ENCODE peak calls at places on chromosome 4, in eight cellular contexts. A, B, G, Y, U, X, N and Q are unnamed samples.

GRCh38 chr4:159549092-159549491 is 446.2 kb downstream of the RAPGEF2 start:
- DNase-seq in A (no peak), B (no peak), G (peak; percentile 44), Y (no peak), U (no peak), X (no peak), N (no peak), Q (no peak)

GRCh38 chr4:61501812-61502211 is 301.7 kb downstream of the ADGRL3 start:
- DNase-seq in A (no peak), B (no peak), G (no peak), Y (no peak), U (no peak), X (no peak), N (no peak), Q (no peak)

GRCh38 chr4:8533274-8533865 is 46.8 kb upstream of the GPR78 start:
- DNase-seq in A (no peak), B (no peak), G (no peak), Y (no peak), U (no peak), X (no peak), N (no peak), Q (no peak)

GRCh38 chr4:60522265-60522664 is 677.9 kb upstream of the ADGRL3 start:
- DNase-seq in A (no peak), B (no peak), G (no peak), Y (no peak), U (peak; percentile 36), X (no peak), N (no peak), Q (no peak)

GRCh38 chr4:170017252-170017651 is 8.9 kb downstream of the MFAP3L start:
- DNase-seq in A (no peak), B (no peak), G (no peak), Y (no peak), U (no peak), X (no peak), N (no peak), Q (no peak)

GRCh38 chr4:55215087-55215486 is 89.7 kb upstream of the KDR start:
- DNase-seq in A (no peak), B (no peak), G (no peak), Y (no peak), U (no peak), X (no peak), N (no peak), Q (no peak)

GRCh38 chr4:120916937-120917336 is 5.6 kb downstream of the PRDM5 start:
- DNase-seq in A (no peak), B (no peak), G (peak; percentile 50), Y (no peak), U (no peak), X (no peak), N (no peak), Q (no peak)

GRCh38 chr4:70842761-70843435 is 3.2 kb upstream of the GRSF1 start:
- DNase-seq in A (no peak), B (no peak), G (no peak), Y (no peak), U (no peak), X (no peak), N (no peak), Q (no peak)

GRCh38 chr4:57119054-57119651 is 9.0 kb upstream of the IGFBP7 start:
- DNase-seq in A (no peak), B (no peak), G (peak; percentile 92), Y (no peak), U (peak; percentile 95), X (no peak), N (no peak), Q (peak; percentile 96)

GRCh38 chr4:26839534-26839951 is 21.1 kb upstream of the STIM2 start:
- DNase-seq in A (no peak), B (no peak), G (peak; percentile 84), Y (no peak), U (peak; percentile 41), X (no peak), N (no peak), Q (peak; percentile 56)

GRCh38 chr4:47839259-47839658 is 1.4 kb upstream of the CORIN start:
- DNase-seq in A (no peak), B (peak; percentile 79), G (peak; percentile 93), Y (no peak), U (peak; percentile 63), X (no peak), N (peak; percentile 21), Q (peak; percentile 68)

GRCh38 chr4:94548571-94548970 is 96.8 kb downstream of the PDLIM5 start:
- DNase-seq in A (no peak), B (no peak), G (peak; percentile 47), Y (no peak), U (peak; percentile 71), X (no peak), N (peak; percentile 48), Q (peak; percentile 94)

GRCh38 chr4:1490906-1491629 is 84.8 kb upstream of the NKX1-1 start:
- DNase-seq in A (no peak), B (no peak), G (no peak), Y (no peak), U (no peak), X (no peak), N (no peak), Q (no peak)

GRCh38 chr4:13240066-13240465 is 244.1 kb downstream of the RAB28 start:
- DNase-seq in A (no peak), B (no peak), G (peak; percentile 45), Y (no peak), U (no peak), X (no peak), N (no peak), Q (no peak)

GRCh38 chr4:8117278-8117682 is 41.3 kb downstream of the ABLIM2 start:
- DNase-seq in A (no peak), B (peak; percentile 92), G (peak; percentile 44), Y (no peak), U (no peak), X (no peak), N (peak; percentile 12), Q (no peak)

GRCh38 chr4:73891739-73892405 is 22.7 kb downstream of the CXCL1 start:
- DNase-seq in A (no peak), B (no peak), G (peak; percentile 94), Y (no peak), U (peak; percentile 90), X (no peak), N (no peak), Q (peak; percentile 97)

GRCh38 chr4:150117094-150117493 is 38.8 kb downstream of the DCLK2 start:
- DNase-seq in A (no peak), B (no peak), G (peak; percentile 61), Y (no peak), U (no peak), X (no peak), N (no peak), Q (peak; percentile 60)

GRCh38 chr4:137531951-137532868 is at the start of gene PCDH18:
- DNase-seq in A (peak; percentile 66), B (no peak), G (peak; percentile 98), Y (peak; percentile 78), U (peak; percentile 99), X (peak; percentile 82), N (peak; percentile 76), Q (peak; percentile 99)

GRCh38 chr4:189001283-189001970 is 862.2 kb downstream of the TRIML1 start:
- DNase-seq in A (no peak), B (no peak), G (no peak), Y (no peak), U (no peak), X (no peak), N (no peak), Q (no peak)

GRCh38 chr4:5198586-5198985 is 147.3 kb downstream of the STK32B start:
- DNase-seq in A (no peak), B (no peak), G (no peak), Y (no peak), U (no peak), X (no peak), N (no peak), Q (no peak)

GRCh38 chr4:24614881-24615280 is 30.5 kb upstream of the DHX15 start:
- DNase-seq in A (no peak), B (no peak), G (no peak), Y (no peak), U (no peak), X (no peak), N (no peak), Q (no peak)

GRCh38 chr4:3174371-3175338 is 74.3 kb upstream of the MSANTD1 start:
- DNase-seq in A (no peak), B (no peak), G (no peak), Y (no peak), U (no peak), X (no peak), N (no peak), Q (no peak)

GRCh38 chr4:165164257-165164656 is 43.1 kb upstream of the KLHL2 start:
- DNase-seq in A (no peak), B (no peak), G (no peak), Y (no peak), U (no peak), X (no peak), N (no peak), Q (no peak)

GRCh38 chr4:6884341-6884870 is 25.2 kb upstream of the TBC1D14 start:
- DNase-seq in A (no peak), B (no peak), G (no peak), Y (no peak), U (no peak), X (no peak), N (no peak), Q (peak; percentile 24)

GRCh38 chr4:128565565-128566186 is 243.8 kb upstream of the JADE1 start:
- DNase-seq in A (peak; percentile 41), B (peak; percentile 79), G (peak; percentile 28), Y (peak; percentile 56), U (no peak), X (peak; percentile 46), N (peak; percentile 20), Q (peak; percentile 25)

GRCh38 chr4:125744891-125745364 is 430.2 kb downstream of the FAT4 start:
- DNase-seq in A (no peak), B (no peak), G (no peak), Y (no peak), U (no peak), X (no peak), N (no peak), Q (no peak)

GRCh38 chr4:7909463-7909862 is 30.2 kb downstream of the AFAP1 start:
- DNase-seq in A (no peak), B (no peak), G (no peak), Y (no peak), U (peak; percentile 61), X (no peak), N (no peak), Q (no peak)

GRCh38 chr4:174467107-174467506 is 55.2 kb downstream of the HPGD start:
- DNase-seq in A (no peak), B (no peak), G (peak; percentile 38), Y (no peak), U (no peak), X (no peak), N (no peak), Q (peak; percentile 33)